ENCODE peak calls at places on chromosomes 13 and 19, in ten cellular contexts. One of them, this sample, is unnamed.

GRCh38 chr13:79724348-79725103 is 243.6 kb downstream of the NDFIP2 start:
- DNase-seq in smooth muscle cell of the brain vasculature: no peak
- DNase-seq in hepatic stellate cell: no peak
- DNase-seq in heart left ventricle: no peak
- DNase-seq in astrocyte: peak
- DNase-seq in brain microvascular endothelial cell: no peak
- DNase-seq in SK-N-DZ: peak
- DNase-seq in GM19239: no peak
- DNase-seq in endothelial cell: no peak
- DNase-seq in iPS-NIHi11: no peak
- DNase-seq in this sample: no peak

GRCh38 chr19:38362076-38362945 is 12.1 kb upstream of the PSMD8 start:
- DNase-seq in smooth muscle cell of the brain vasculature: no peak
- DNase-seq in hepatic stellate cell: peak
- DNase-seq in heart left ventricle: peak
- DNase-seq in astrocyte: peak
- DNase-seq in brain microvascular endothelial cell: peak
- DNase-seq in SK-N-DZ: peak
- DNase-seq in GM19239: peak
- DNase-seq in endothelial cell: peak
- DNase-seq in iPS-NIHi11: peak
- DNase-seq in this sample: peak

GRCh38 chr19:48830965-48831364 is 5.3 kb downstream of the HSD17B14 start:
- DNase-seq in smooth muscle cell of the brain vasculature: no peak
- DNase-seq in hepatic stellate cell: no peak
- DNase-seq in heart left ventricle: no peak
- DNase-seq in astrocyte: no peak
- DNase-seq in brain microvascular endothelial cell: no peak
- DNase-seq in SK-N-DZ: no peak
- DNase-seq in GM19239: no peak
- DNase-seq in endothelial cell: no peak
- DNase-seq in iPS-NIHi11: no peak
- DNase-seq in this sample: no peak

GRCh38 chr13:44169018-44169909 is 204.4 kb upstream of the SERP2 start:
- DNase-seq in smooth muscle cell of the brain vasculature: no peak
- DNase-seq in hepatic stellate cell: no peak
- DNase-seq in heart left ventricle: no peak
- DNase-seq in astrocyte: no peak
- DNase-seq in brain microvascular endothelial cell: no peak
- DNase-seq in SK-N-DZ: no peak
- DNase-seq in GM19239: no peak
- DNase-seq in endothelial cell: no peak
- DNase-seq in iPS-NIHi11: no peak
- DNase-seq in this sample: no peak

GRCh38 chr13:37453246-37453645 is 145.3 kb downstream of the POSTN start:
- DNase-seq in smooth muscle cell of the brain vasculature: no peak
- DNase-seq in hepatic stellate cell: peak
- DNase-seq in heart left ventricle: no peak
- DNase-seq in astrocyte: peak
- DNase-seq in brain microvascular endothelial cell: no peak
- DNase-seq in SK-N-DZ: no peak
- DNase-seq in GM19239: no peak
- DNase-seq in endothelial cell: no peak
- DNase-seq in iPS-NIHi11: no peak
- DNase-seq in this sample: peak

GRCh38 chr13:51331354-51331861 is 8.1 kb upstream of the SERPINE3 start:
- DNase-seq in smooth muscle cell of the brain vasculature: no peak
- DNase-seq in hepatic stellate cell: no peak
- DNase-seq in heart left ventricle: no peak
- DNase-seq in astrocyte: no peak
- DNase-seq in brain microvascular endothelial cell: no peak
- DNase-seq in SK-N-DZ: no peak
- DNase-seq in GM19239: no peak
- DNase-seq in endothelial cell: no peak
- DNase-seq in iPS-NIHi11: no peak
- DNase-seq in this sample: peak

GRCh38 chr19:48149430-48149829 is 20.7 kb downstream of the LIG1 start:
- DNase-seq in smooth muscle cell of the brain vasculature: no peak
- DNase-seq in hepatic stellate cell: no peak
- DNase-seq in heart left ventricle: no peak
- DNase-seq in astrocyte: no peak
- DNase-seq in brain microvascular endothelial cell: no peak
- DNase-seq in SK-N-DZ: no peak
- DNase-seq in GM19239: no peak
- DNase-seq in endothelial cell: no peak
- DNase-seq in iPS-NIHi11: no peak
- DNase-seq in this sample: no peak

GRCh38 chr13:30829788-30830637 is 76.1 kb upstream of the MEDAG start:
- DNase-seq in smooth muscle cell of the brain vasculature: no peak
- DNase-seq in hepatic stellate cell: no peak
- DNase-seq in heart left ventricle: no peak
- DNase-seq in astrocyte: no peak
- DNase-seq in brain microvascular endothelial cell: no peak
- DNase-seq in SK-N-DZ: no peak
- DNase-seq in GM19239: no peak
- DNase-seq in endothelial cell: no peak
- DNase-seq in iPS-NIHi11: no peak
- DNase-seq in this sample: no peak

GRCh38 chr19:307111-307531 is 15.9 kb upstream of the PLPP2 start:
- DNase-seq in smooth muscle cell of the brain vasculature: no peak
- DNase-seq in hepatic stellate cell: no peak
- DNase-seq in heart left ventricle: no peak
- DNase-seq in astrocyte: no peak
- DNase-seq in brain microvascular endothelial cell: no peak
- DNase-seq in SK-N-DZ: no peak
- DNase-seq in GM19239: no peak
- DNase-seq in endothelial cell: no peak
- DNase-seq in iPS-NIHi11: no peak
- DNase-seq in this sample: no peak